ENCODE peak calls at places on chromosome 9, in five cellular contexts. R is fibroblast of lung, S is spleen, B is endothelial cell of umbilical vein, J is psoas muscle. K is an unnamed sample.
A peak's percentile ranks its signal among the peaks of the same experiment; 100 is the strongest.

GRCh38 chr9:112380771-112381181 is 868 bp downstream of the HSDL2 start:
- DNase-seq in J (no peak), B (no peak), R (peak; percentile 9), S (no peak), K (no peak)

GRCh38 chr9:22097712-22098111 is 88.6 kb upstream of the CDKN2B start:
- DNase-seq in B (no peak), R (peak; percentile 93), S (no peak), J (no peak), K (no peak)

GRCh38 chr9:91273853-91274552 is 87.7 kb downstream of the AUH start:
- DNase-seq in B (peak; percentile 32), R (peak; percentile 63), J (no peak), S (no peak), K (no peak)

GRCh38 chr9:72894342-72894741 is 58.5 kb downstream of the ALDH1A1 start:
- DNase-seq in S (no peak), R (peak; percentile 82), J (no peak), B (no peak), K (no peak)

GRCh38 chr9:120909904-120910303 is 16.7 kb downstream of the TRAF1 start:
- DNase-seq in J (no peak), B (peak; percentile 18), S (no peak), R (no peak), K (no peak)

GRCh38 chr9:122446819-122447484 is 30.8 kb downstream of the OR1J1 start:
- DNase-seq in S (no peak), B (peak; percentile 86), R (peak; percentile 54), J (no peak), K (no peak)

GRCh38 chr9:135990468-135991429 is 29.6 kb upstream of the UBAC1 start:
- DNase-seq in B (peak; percentile 33), J (peak; percentile 42), R (peak; percentile 55), S (peak; percentile 86), K (peak; percentile 41)

GRCh38 chr9:94443039-94443722 is 111.7 kb upstream of the PCAT7 start:
- DNase-seq in J (no peak), S (no peak), B (no peak), R (no peak), K (no peak)

GRCh38 chr9:113690055-113690740 is 185.9 kb upstream of the ZNF618 start:
- DNase-seq in S (no peak), B (no peak), J (no peak), R (no peak), K (no peak)

GRCh38 chr9:122228906-122229837 is at the start of gene LHX6:
- DNase-seq in R (peak; percentile 48), J (no peak), S (no peak), B (peak; percentile 43), K (no peak)

GRCh38 chr9:70462300-70462699 is 47.8 kb upstream of the KLF9 start:
- DNase-seq in B (no peak), J (no peak), S (no peak), R (no peak), K (no peak)

GRCh38 chr9:101376117-101376866 is 8.5 kb downstream of the BAAT start:
- DNase-seq in J (no peak), B (no peak), R (peak; percentile 96), S (no peak), K (no peak)

GRCh38 chr9:135887585-135888050 is 19.7 kb downstream of the CAMSAP1 start:
- DNase-seq in R (no peak), B (no peak), J (no peak), S (peak; percentile 85), K (no peak)

GRCh38 chr9:136646827-136647711 is 15.6 kb upstream of the EGFL7 start:
- DNase-seq in J (peak; percentile 17), R (no peak), B (no peak), S (peak; percentile 76), K (no peak)

GRCh38 chr9:108634669-108635462 is 220.9 kb downstream of the ACTL7B start:
- DNase-seq in R (peak; percentile 61), S (no peak), B (no peak), J (no peak), K (no peak)

DNA sequence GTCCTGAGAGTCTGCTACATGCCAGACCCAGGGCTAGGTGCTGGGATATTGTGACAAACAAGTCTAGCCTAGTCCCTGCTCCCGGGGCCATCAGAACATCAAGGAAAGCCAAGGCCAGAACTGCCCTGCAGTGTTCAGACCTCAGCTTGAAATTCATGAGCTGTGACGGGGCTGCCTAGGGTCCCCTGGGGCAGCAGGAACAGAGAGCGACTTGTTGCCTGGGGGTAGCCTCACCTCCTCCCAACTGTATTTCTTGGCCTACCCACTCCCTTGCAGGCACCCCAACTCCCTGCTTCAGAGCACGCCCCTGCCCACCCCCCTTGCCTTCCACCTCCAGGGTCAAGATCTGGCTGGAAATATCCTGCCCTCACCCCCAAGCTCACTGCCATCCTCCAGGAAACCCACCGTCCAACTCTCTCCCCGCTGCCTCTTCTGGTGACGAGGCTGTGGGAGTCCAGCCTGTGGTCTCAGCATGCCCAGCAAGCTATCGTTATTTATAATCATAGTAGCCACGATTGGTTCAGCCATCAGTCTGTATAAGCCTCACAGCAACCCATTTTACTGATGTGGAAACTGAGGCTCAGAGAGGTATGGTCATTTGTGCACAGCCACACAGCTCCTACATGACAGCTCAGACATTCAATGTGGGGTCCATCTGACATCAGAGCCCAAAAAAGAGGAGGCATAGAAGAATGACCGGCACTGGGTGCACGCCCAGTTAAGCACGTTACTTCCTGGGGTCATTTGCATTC is 10.7 kb downstream of the DNM1 start:
- DNase-seq in J (no peak), R (no peak), S (no peak), B (no peak), K (no peak)
- H3K4me1 ChIP-seq in J (peaks cover 3% of the 10 kb centered on the region), R (peaks cover 11% of the 10 kb centered on the region), S (peaks cover 13% of the 10 kb centered on the region), B (peaks cover 3% of the 10 kb centered on the region), K (peaks cover 18% of the 10 kb centered on the region)

GRCh38 chr9:133780962-133781827 is 43.0 kb upstream of the SARDH start:
- DNase-seq in B (no peak), S (peak; percentile 58), R (no peak), J (no peak), K (no peak)

GRCh38 chr9:133782157-133783130 is 44.3 kb upstream of the SARDH start:
- DNase-seq in J (peak; percentile 58), S (peak; percentile 89), B (peak; percentile 68), R (peak; percentile 56), K (peak; percentile 76)

GRCh38 chr9:133784731-133785561 is 46.8 kb upstream of the SARDH start:
- DNase-seq in B (no peak), J (no peak), R (no peak), S (no peak), K (no peak)

GRCh38 chr9:133781828-133782135 is 43.6 kb upstream of the SARDH start:
- DNase-seq in J (no peak), R (no peak), B (no peak), S (peak; percentile 64), K (no peak)

DNA sequence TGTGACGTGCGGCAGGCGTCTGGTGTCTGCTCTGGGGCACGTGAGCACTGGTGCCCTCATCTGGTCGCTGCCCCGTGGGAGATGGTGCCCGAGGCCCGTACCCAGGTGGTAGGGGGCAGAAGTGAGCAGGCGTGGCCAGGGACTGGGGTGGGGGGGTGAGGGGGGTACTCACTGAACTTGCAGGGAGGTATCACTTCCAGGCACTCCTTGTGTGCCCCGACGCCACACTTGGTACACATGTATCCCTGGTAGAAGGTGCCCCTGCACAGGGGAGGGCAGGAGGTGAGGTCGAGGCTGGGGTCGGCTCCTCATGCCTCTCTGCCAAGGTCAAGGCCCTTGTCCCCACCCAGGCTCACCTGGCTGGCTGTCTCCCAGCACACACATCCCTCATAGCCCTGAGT is 45.2 kb upstream of the SARDH start:
- DNase-seq in R (no peak), S (no peak), B (no peak), J (no peak), K (no peak)
- H3K36me3 ChIP-seq in R (peaks cover 13% of the 10 kb centered on the region), S (no peaks in the 10 kb centered on the region), B (no peaks in the 10 kb centered on the region), J (no peaks in the 10 kb centered on the region), K (no peaks in the 10 kb centered on the region)

GRCh38 chr9:127187231-127187956 is 65.0 kb upstream of the ANGPTL2 start:
- DNase-seq in R (peak; percentile 96), J (peak; percentile 72), S (peak; percentile 35), B (peak; percentile 95), K (peak; percentile 54)
- H3K4me1 ChIP-seq in R (peaks cover 45% of the 10 kb centered on the region), J (peaks cover 48% of the 10 kb centered on the region), S (peaks cover 21% of the 10 kb centered on the region), B (peaks cover 22% of the 10 kb centered on the region), K (peaks cover 31% of the 10 kb centered on the region)

GRCh38 chr9:131464354-131465000 is 38.2 kb upstream of the POMT1 start:
- DNase-seq in R (no peak), B (peak; percentile 26), S (peak; percentile 56), J (no peak), K (no peak)
- H3K36me3 ChIP-seq in R (peaks cover 25% of the 10 kb centered on the region), B (peaks cover 28% of the 10 kb centered on the region), S (peaks cover 7% of the 10 kb centered on the region), J (peaks cover 10% of the 10 kb centered on the region), K (peaks cover 64% of the 10 kb centered on the region)

K was measured in transverse colon.